ENCODE peak calls at places on chromosomes 5 and 9, in four cellular contexts. E is HCT116, Q is GM23248, V is neural progenitor cell. R is an unnamed sample.

GRCh38 chr5:60148356-60148755 is 254.8 kb upstream of the PDE4D start:
- DNase-seq in Q (peak; percentile 27), V (no peak), E (no peak), R (no peak)

GRCh38 chr5:167945542-167946384 is 345.7 kb upstream of the WWC1 start:
- DNase-seq in Q (peak; percentile 84), V (no peak), E (no peak), R (peak; percentile 24)

GRCh38 chr9:137975527-137975913 is 97.9 kb downstream of the CACNA1B start:
- DNase-seq in V (no peak), E (no peak), Q (no peak), R (no peak)

GRCh38 chr5:178319541-178320041 is 87.0 kb upstream of the PHYKPL start:
- DNase-seq in V (no peak), Q (no peak), E (no peak), R (no peak)

GRCh38 chr9:121085661-121086060 is 10.9 kb downstream of the CNTRL start:
- DNase-seq in E (no peak), V (no peak), Q (peak; percentile 91), R (no peak)

GRCh38 chr5:154092356-154092755 is 53.6 kb downstream of the MFAP3 start:
- DNase-seq in Q (peak; percentile 47), V (no peak), E (no peak), R (no peak)

GRCh38 chr9:125472926-125473701 is 211.5 kb downstream of the GAPVD1 start:
- DNase-seq in E (no peak), V (peak; percentile 51), Q (peak; percentile 53), R (no peak)

GRCh38 chr9:116008278-116008677 is 145.3 kb upstream of the PAPPA start:
- DNase-seq in E (peak; percentile 70), V (no peak), Q (no peak), R (no peak)

GRCh38 chr5:105868038-105868775 is 1802.5 kb downstream of the EFNA5 start:
- DNase-seq in Q (peak; percentile 2), V (no peak), E (no peak), R (peak; percentile 74)

GRCh38 chr5:146745937-146746577 is 132.5 kb downstream of the PPP2R2B start:
- DNase-seq in V (no peak), E (no peak), Q (no peak), R (no peak)

GRCh38 chr5:157108961-157109360 is at the start of gene HAVCR2:
- DNase-seq in V (no peak), Q (no peak), E (no peak), R (no peak)

GRCh38 chr5:78793907-78794687 is 145.5 kb upstream of the LHFPL2 start:
- DNase-seq in E (no peak), V (no peak), Q (no peak), R (no peak)

GRCh38 chr9:97565262-97565661 is 63.8 kb downstream of the TMOD1 start:
- DNase-seq in Q (no peak), E (no peak), V (no peak), R (no peak)

GRCh38 chr5:141646026-141646425 is 5.2 kb downstream of the FCHSD1 start:
- DNase-seq in Q (no peak), V (no peak), E (no peak), R (no peak)

GRCh38 chr9:116160676-116161571 is 7.3 kb downstream of the PAPPA start:
- DNase-seq in Q (no peak), V (no peak), E (no peak), R (no peak)

GRCh38 chr5:133445744-133446143 is 166.6 kb downstream of the FSTL4 start:
- DNase-seq in V (no peak), Q (no peak), E (no peak), R (no peak)

GRCh38 chr9:122389799-122390481 is 19.1 kb downstream of the PTGS1 start:
- DNase-seq in Q (no peak), E (no peak), V (no peak), R (no peak)

GRCh38 chr9:33868430-33869000 is 51.6 kb downstream of the UBE2R2 start:
- DNase-seq in V (no peak), E (no peak), Q (peak; percentile 79), R (no peak)

GRCh38 chr5:75510417-75510835 is 1.0 kb downstream of the CERT1 start:
- DNase-seq in Q (peak; percentile 73), E (no peak), V (no peak), R (no peak)

GRCh38 chr5:173512637-173513435 is 103.6 kb downstream of the BOD1 start:
- DNase-seq in E (no peak), V (no peak), Q (no peak), R (no peak)

GRCh38 chr5:163503106-163504090 is 2.0 kb upstream of the MAT2B start:
- DNase-seq in V (peak; percentile 74), Q (peak; percentile 88), E (peak; percentile 69), R (peak; percentile 91)

GRCh38 chr5:64744914-64745313 is 23.6 kb downstream of the SREK1IP1 start:
- DNase-seq in V (no peak), E (no peak), Q (no peak), R (no peak)

GRCh38 chr5:122915717-122916399 is 70.4 kb downstream of the SNX24 start:
- DNase-seq in V (no peak), E (no peak), Q (peak; percentile 8), R (no peak)

GRCh38 chr5:147303251-147303650 is 68.4 kb downstream of the STK32A start:
- DNase-seq in V (no peak), E (no peak), Q (peak; percentile 37), R (no peak)

GRCh38 chr5:110865400-110866094 is 126.7 kb downstream of the SLC25A46 start:
- DNase-seq in V (peak; percentile 72), E (peak; percentile 22), Q (peak; percentile 51), R (peak; percentile 56)

GRCh38 chr9:19554518-19554917 is 145.7 kb downstream of the ACER2 start:
- DNase-seq in E (no peak), V (no peak), Q (no peak), R (no peak)

GRCh38 chr5:124633209-124633608 is 113.2 kb downstream of the ZNF608 start:
- DNase-seq in V (no peak), Q (no peak), E (no peak), R (no peak)

GRCh38 chr5:91311168-91311696 is 71.9 kb downstream of the ARRDC3 start:
- DNase-seq in V (no peak), Q (no peak), E (no peak), R (no peak)

GRCh38 chr9:129146441-129146933 is 31.6 kb downstream of the IER5L start:
- DNase-seq in Q (no peak), E (no peak), V (no peak), R (no peak)

GRCh38 chr5:156473271-156473935 is 146.4 kb downstream of the SGCD start:
- DNase-seq in E (no peak), V (no peak), Q (peak; percentile 81), R (no peak)

GRCh38 chr9:127543973-127544533 is 68.0 kb upstream of the STXBP1 start:
- DNase-seq in Q (no peak), V (no peak), E (no peak), R (no peak)

GRCh38 chr9:127541176-127541575 is 70.9 kb upstream of the STXBP1 start:
- DNase-seq in Q (no peak), V (no peak), E (no peak), R (no peak)

GRCh38 chr9:127541865-127542264 is 70.2 kb upstream of the STXBP1 start:
- DNase-seq in V (no peak), Q (peak; percentile 82), E (no peak), R (no peak)

GRCh38 chr9:127545196-127546124 is 66.6 kb upstream of the STXBP1 start:
- DNase-seq in Q (peak; percentile 65), E (no peak), V (peak; percentile 42), R (no peak)

GRCh38 chr9:127543221-127543620 is 68.9 kb upstream of the STXBP1 start:
- DNase-seq in V (no peak), Q (no peak), E (no peak), R (no peak)
- H3K4me1 ChIP-seq in V (peaks cover 15% of the 10 kb centered on the region), Q (peaks cover 87% of the 10 kb centered on the region), E (peaks cover 66% of the 10 kb centered on the region), R (no peaks in the 10 kb centered on the region)

GRCh38 chr9:114416290-114416689 is 28.5 kb upstream of the AKNA start:
- DNase-seq in E (no peak), Q (no peak), V (no peak), R (no peak)

GRCh38 chr9:114410910-114411309 is 23.1 kb upstream of the AKNA start:
- DNase-seq in V (no peak), Q (no peak), E (no peak), R (no peak)

GRCh38 chr9:114411452-114411851 is 23.7 kb upstream of the AKNA start:
- DNase-seq in E (no peak), V (no peak), Q (no peak), R (no peak)

GRCh38 chr9:114412057-114412683 is 24.4 kb upstream of the AKNA start:
- DNase-seq in V (no peak), Q (no peak), E (no peak), R (no peak)

GRCh38 chr9:114413909-114414308 is 26.1 kb upstream of the AKNA start:
- DNase-seq in Q (peak; percentile 64), V (no peak), E (no peak), R (no peak)
- TF ChIP-seq EZH2 in Q (no peak), V (no peak), E (no peak), R (no peak)

GRCh38 chr9:136902259-136902821 is 16.0 kb downstream of the TRAF2 start:
- DNase-seq in E (no peak), V (no peak), Q (peak; percentile 84), R (no peak)

GRCh38 chr9:136903041-136903554 is 16.8 kb downstream of the TRAF2 start:
- DNase-seq in Q (no peak), V (no peak), E (no peak), R (no peak)

GRCh38 chr9:136910197-136910900 is 24.0 kb downstream of the TRAF2 start:
- DNase-seq in E (no peak), V (no peak), Q (no peak), R (no peak)

GRCh38 chr9:136907011-136907914 is 20.9 kb downstream of the TRAF2 start:
- DNase-seq in Q (no peak), E (no peak), V (no peak), R (no peak)

DNA sequence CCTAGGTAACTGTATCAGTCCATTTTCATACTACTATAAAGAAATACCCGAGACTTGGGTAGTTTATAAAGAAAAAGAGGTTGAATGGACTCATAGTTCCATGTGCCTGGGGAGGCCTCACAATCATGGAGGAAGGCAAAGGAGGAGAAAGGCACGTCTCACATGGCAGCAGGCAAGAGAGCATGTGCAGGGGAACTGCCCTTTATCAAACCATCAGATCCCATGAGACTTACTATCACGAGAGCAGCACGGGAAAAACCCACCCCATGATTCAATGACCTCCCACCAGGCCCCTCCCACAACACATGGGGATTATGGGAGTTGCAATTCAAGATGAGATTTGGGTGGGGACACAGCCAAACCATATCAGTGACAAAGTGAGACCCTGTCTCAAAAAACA is 19.9 kb downstream of the TRAF2 start:
- DNase-seq in Q (no peak), V (no peak), E (no peak), R (no peak)
- H3K36me3 ChIP-seq in Q (no peaks in the 10 kb centered on the region), V (no peaks in the 10 kb centered on the region), E (peaks cover 26% of the 10 kb centered on the region), R (peaks cover 39% of the 10 kb centered on the region)

GRCh38 chr5:6715758-6716633 is 2.8 kb downstream of the TENT4A start:
- DNase-seq in V (no peak), Q (no peak), E (no peak), R (no peak)
- H3K4me1 ChIP-seq in V (peaks cover 24% of the 10 kb centered on the region), Q (peaks cover 19% of the 10 kb centered on the region), E (peaks cover 29% of the 10 kb centered on the region), R (peaks cover 8% of the 10 kb centered on the region)